ENCODE peak calls at places on chromosomes 16 and 17, in four cellular contexts. F is GM10248, S is left ventricle myocardium inferior, Q is thoracic aorta. Z is an unnamed sample.

GRCh38 chr17:21245703-21246102 is 7.5 kb downstream of the NATD1 start:
- DNase-seq in F (no peak), S (no peak), Q (no peak), Z (no peak)

GRCh38 chr16:78689031-78689430 is 589.6 kb downstream of the WWOX start:
- DNase-seq in F (no peak), S (no peak), Q (no peak), Z (no peak)

GRCh38 chr17:14047591-14047990 is 21.7 kb upstream of the COX10 start:
- DNase-seq in F (no peak), S (no peak), Q (no peak), Z (no peak)

GRCh38 chr16:76583466-76583865 is 306.3 kb downstream of the CNTNAP4 start:
- DNase-seq in F (no peak), S (peak; percentile 22), Q (no peak), Z (no peak)

GRCh38 chr16:66512589-66513404 is 37.1 kb downstream of the TK2 start:
- DNase-seq in F (no peak), S (no peak), Q (no peak), Z (no peak)

GRCh38 chr17:38916771-38917170 is 8.6 kb upstream of the LASP1NB start:
- DNase-seq in F (no peak), S (no peak), Q (no peak), Z (no peak)

GRCh38 chr16:596736-597060 is 6.8 kb downstream of the RAB40C start:
- DNase-seq in F (no peak), S (no peak), Q (no peak), Z (no peak)

GRCh38 chr16:4510747-4511426 is 27.7 kb downstream of the CDIP1 start:
- DNase-seq in F (no peak), S (no peak), Q (no peak), Z (no peak)

GRCh38 chr16:51035110-51035498 is 116.0 kb downstream of the SALL1 start:
- DNase-seq in F (no peak), S (no peak), Q (no peak), Z (no peak)

GRCh38 chr17:80169107-80169506 is 723 bp upstream of the CARD14 start:
- DNase-seq in F (no peak), S (no peak), Q (no peak), Z (no peak)

GRCh38 chr17:74427763-74428153 is 4.1 kb upstream of the GPRC5C start:
- DNase-seq in F (no peak), S (no peak), Q (no peak), Z (no peak)

GRCh38 chr16:19168173-19169080 is at the start of gene SYT17:
- DNase-seq in F (peak; percentile 47), S (peak; percentile 19), Q (no peak), Z (no peak)

GRCh38 chr17:74197801-74198200 is 5.7 kb upstream of the RPL38 start:
- DNase-seq in F (no peak), S (no peak), Q (no peak), Z (no peak)

GRCh38 chr17:10135539-10136257 is 62.7 kb downstream of the GAS7 start:
- DNase-seq in F (no peak), S (no peak), Q (no peak), Z (peak; percentile 49)

GRCh38 chr16:51542856-51543510 is 391.9 kb upstream of the SALL1 start:
- DNase-seq in F (no peak), S (no peak), Q (no peak), Z (no peak)

GRCh38 chr17:74569392-74570003 is 2.2 kb upstream of the CD300H start:
- DNase-seq in F (no peak), S (no peak), Q (peak; percentile 35), Z (peak; percentile 53)

GRCh38 chr17:34414338-34414737 is 51.3 kb upstream of the CCL1 start:
- DNase-seq in F (no peak), S (no peak), Q (no peak), Z (no peak)

GRCh38 chr17:6756425-6757012 is 673 bp downstream of the XAF1 start:
- DNase-seq in F (no peak), S (no peak), Q (no peak), Z (no peak)

GRCh38 chr17:71084219-71084618 is 914.9 kb downstream of the KCNJ2 start:
- DNase-seq in F (no peak), S (no peak), Q (no peak), Z (peak; percentile 9)
- TF ChIP-seq CTCF in F (peak; percentile 24), S (peak; percentile 31), Q (peak; percentile 9), Z (no peak)

GRCh38 chr16:56281256-56281805 is 90.0 kb downstream of the GNAO1 start:
- DNase-seq in F (no peak), S (no peak), Q (no peak), Z (peak; percentile 18)
- TF ChIP-seq CTCF in F (no peak), S (peak; percentile 41), Q (no peak), Z (peak; percentile 42)

DNA sequence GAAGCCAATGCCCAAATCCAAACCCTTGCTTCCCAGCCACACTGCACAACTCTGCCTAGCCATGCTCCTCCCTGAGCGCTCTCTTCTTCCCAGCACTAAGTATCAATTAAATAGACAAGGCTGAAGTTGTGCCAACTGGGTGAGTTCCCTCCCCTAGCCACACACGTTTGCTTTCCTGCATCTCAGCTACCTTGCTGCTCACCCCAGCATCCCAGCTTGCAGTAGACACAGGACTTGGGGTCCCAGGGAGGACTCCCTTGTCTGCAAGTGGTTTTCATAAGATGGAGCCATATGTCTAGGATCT is 4.9 kb downstream of the CCDC182 start:
- DNase-seq in F (no peak), S (no peak), Q (no peak), Z (no peak)
- TF ChIP-seq CTCF in F (no peak), S (no peak), Q (no peak), Z (peak; percentile 9)

DNA sequence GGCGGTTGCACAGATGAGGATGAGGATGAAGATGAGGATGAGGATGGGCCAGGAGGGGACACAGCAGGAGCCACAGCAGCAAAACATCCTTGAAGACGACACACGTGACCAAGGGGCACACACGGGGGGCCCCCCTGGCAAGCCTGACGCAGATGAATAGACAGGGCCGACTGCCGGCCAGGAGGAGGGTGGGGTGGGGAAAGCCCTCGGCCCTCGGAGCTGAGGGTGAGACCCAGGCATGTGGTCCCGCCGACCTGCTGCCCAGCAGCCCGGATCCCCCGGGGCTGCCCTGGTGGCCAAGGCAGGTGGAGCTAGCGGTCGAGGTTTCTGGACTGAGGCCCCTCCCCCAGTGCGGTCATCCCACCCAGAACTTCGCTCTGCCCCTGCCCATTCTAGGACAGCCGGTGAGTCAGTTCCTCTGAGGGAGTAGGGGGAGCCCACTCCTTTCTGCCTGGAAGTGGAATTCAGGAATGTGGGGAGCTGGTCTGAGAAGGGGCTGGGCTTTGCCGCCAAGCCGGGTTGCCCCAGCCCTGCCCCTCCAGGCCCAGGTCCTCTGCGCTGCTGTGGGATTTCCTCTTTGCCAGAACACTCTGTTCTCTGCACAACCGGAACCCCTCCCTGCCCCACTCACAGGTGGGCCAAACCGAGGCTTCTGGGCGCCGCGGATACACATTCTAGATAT is 9.9 kb downstream of the CYGB start:
- DNase-seq in F (peak; percentile 54), S (peak; percentile 73), Q (peak; percentile 38), Z (peak; percentile 60)
- TF ChIP-seq CTCF in F (no peak), S (peak; percentile 48), Q (no peak), Z (no peak)

GRCh38 chr16:81585785-81586184 is 141.2 kb downstream of the CMIP start:
- DNase-seq in F (no peak), S (no peak), Q (no peak), Z (no peak)
- TF ChIP-seq CTCF in F (no peak), S (no peak), Q (no peak), Z (no peak)

GRCh38 chr17:957856-958421 is 21.6 kb downstream of the NXN start:
- DNase-seq in F (no peak), S (no peak), Q (no peak), Z (no peak)
- TF ChIP-seq CTCF in F (no peak), S (no peak), Q (no peak), Z (no peak)

GRCh38 chr17:846901-847777 is 65.0 kb downstream of the MRM3 start:
- DNase-seq in F (no peak), S (no peak), Q (no peak), Z (no peak)

GRCh38 chr17:848402-848801 is 66.2 kb downstream of the MRM3 start:
- DNase-seq in F (no peak), S (no peak), Q (no peak), Z (no peak)

GRCh38 chr17:851986-852385 is 69.8 kb downstream of the MRM3 start:
- DNase-seq in F (no peak), S (no peak), Q (no peak), Z (no peak)

GRCh38 chr17:850086-850827 is 68.1 kb downstream of the MRM3 start:
- DNase-seq in F (no peak), S (no peak), Q (no peak), Z (no peak)

DNA sequence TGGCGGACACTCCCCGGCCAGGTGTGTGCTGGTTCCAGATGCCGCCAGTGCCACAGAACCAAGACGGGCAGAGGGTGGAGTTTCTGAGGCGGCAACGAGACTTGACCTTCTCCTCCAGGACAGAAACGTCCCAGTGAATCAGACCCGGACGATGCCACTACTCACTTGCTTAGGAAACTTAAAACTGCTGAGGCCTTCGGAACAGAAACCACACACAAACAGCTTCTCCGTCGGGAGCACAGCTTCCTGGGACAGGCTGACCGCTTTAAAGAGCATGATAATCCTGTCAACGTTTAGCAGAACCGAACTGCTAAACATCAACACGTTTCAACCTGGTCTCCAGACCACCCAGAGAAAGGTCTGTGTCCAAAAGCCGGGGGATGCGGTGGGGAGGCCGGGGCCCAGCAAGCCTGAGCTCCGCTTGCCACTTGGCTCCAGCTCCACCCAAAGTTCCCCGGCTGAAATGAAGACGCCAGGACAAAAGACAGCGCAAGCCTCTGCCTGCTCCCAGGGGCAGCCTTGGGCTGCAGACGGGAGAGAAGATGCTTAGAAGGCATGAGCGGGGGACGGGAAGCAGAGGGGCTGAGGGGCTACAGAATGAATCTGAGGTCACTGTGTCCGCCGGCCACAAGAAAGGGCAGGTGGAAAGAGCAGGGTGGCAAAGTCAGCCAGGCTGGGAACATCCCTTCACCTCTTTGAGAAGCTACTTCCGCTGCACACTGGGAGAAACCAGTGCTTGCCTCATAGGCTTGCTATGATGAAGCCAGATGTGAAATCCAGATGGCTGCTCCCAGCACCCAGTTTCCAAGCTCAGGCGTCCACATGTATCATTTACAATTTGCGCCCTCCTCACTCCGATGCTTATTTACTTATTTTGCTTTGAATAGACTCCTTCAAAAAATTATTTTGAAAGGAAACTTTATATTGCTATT is 68.9 kb downstream of the MRM3 start:
- DNase-seq in F (no peak), S (peak; percentile 29), Q (no peak), Z (no peak)
- TF ChIP-seq CTCF in F (no peak), S (no peak), Q (no peak), Z (no peak)

DNA sequence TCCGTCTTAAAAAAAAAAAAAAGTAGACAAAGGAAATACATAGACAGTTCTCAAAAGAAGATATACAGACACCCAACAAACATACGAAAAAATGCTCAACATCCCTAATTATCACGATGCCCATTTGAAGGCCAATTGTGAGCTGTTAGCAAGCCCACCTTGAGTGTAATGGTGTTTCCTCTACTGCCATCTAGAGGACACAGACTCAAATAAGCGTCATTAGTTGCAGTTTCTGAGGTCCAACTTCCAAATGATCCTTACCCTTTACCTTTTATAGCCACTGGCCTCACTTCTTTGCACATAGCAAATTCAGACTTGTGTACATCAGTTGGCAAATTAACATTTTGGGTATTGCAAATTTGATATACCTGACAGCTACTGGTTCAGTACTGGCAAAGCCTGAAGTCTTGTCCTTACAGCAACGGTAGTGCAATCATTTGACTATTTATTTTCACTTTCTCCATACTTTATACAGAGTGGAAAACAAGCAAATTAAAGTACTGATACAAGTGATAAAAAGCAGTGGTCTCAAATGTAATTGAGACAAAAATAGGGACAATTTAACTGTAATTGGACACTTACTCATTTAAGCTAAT is 536.3 kb upstream of the EEF2KMT start:
- DNase-seq in F (peak; percentile 46), S (no peak), Q (no peak), Z (no peak)
- TF ChIP-seq CTCF in F (peak; percentile 35), S (peak; percentile 55), Q (no peak), Z (peak; percentile 50)

GRCh38 chr16:82439678-82440293 is 187.0 kb upstream of the CDH13 start:
- DNase-seq in F (peak; percentile 21), S (no peak), Q (no peak), Z (peak; percentile 5)
- TF ChIP-seq CTCF in F (no peak), S (peak; percentile 43), Q (peak; percentile 21), Z (peak; percentile 17)

Z was measured in activated CD8-positive, alpha-beta T cell treated with anti-CD3 and anti-CD28 coated beads for 36 hours.